ENCODE peak calls at places on chromosome 6, in eight cellular contexts. E is SK-N-SH, X is H1, P is A549, Z is transverse colon, W is esophagus muscularis mucosa, R is tibial nerve, A is upper lobe of left lung. C is an unnamed sample.
A peak's percentile ranks its signal among the peaks of the same experiment; 100 is the strongest.

GRCh38 chr6:4240148-4240547 is 104.8 kb upstream of the ECI2 start:
- DNase-seq in E (no peak), X (no peak), P (no peak), Z (no peak), W (peak; percentile 72), R (no peak), A (no peak), C (no peak)

GRCh38 chr6:55980627-55981211 is 105.3 kb upstream of the BMP5 start:
- DNase-seq in E (peak; percentile 29), X (peak; percentile 54), P (peak; percentile 4), Z (no peak), W (no peak), R (peak; percentile 65), A (no peak), C (no peak)

GRCh38 chr6:13492357-13492756 is 5.0 kb upstream of the GFOD1 start:
- DNase-seq in E (no peak), X (no peak), P (no peak), Z (no peak), W (no peak), R (no peak), A (no peak), C (no peak)

GRCh38 chr6:89986650-89987074 is 92.4 kb downstream of the GJA10 start:
- DNase-seq in E (no peak), X (no peak), P (no peak), Z (no peak), W (no peak), R (no peak), A (no peak), C (no peak)

GRCh38 chr6:134466751-134467525 is 149.0 kb upstream of the SGK1 start:
- DNase-seq in E (no peak), X (no peak), P (peak; percentile 18), Z (no peak), W (no peak), R (no peak), A (no peak), C (no peak)

GRCh38 chr6:25833136-25833535 is 1.3 kb upstream of the SLC17A1 start:
- DNase-seq in E (no peak), X (no peak), P (no peak), Z (no peak), W (no peak), R (no peak), A (no peak), C (no peak)

GRCh38 chr6:149230729-149231434 is 86.6 kb upstream of the TAB2 start:
- DNase-seq in E (no peak), X (no peak), P (no peak), Z (no peak), W (no peak), R (no peak), A (no peak), C (no peak)

GRCh38 chr6:9121551-9121950 is 686.2 kb upstream of the SLC35B3 start:
- DNase-seq in E (no peak), X (no peak), P (no peak), Z (no peak), W (no peak), R (no peak), A (no peak), C (no peak)

GRCh38 chr6:48889429-48889828 is 573.6 kb downstream of the MMUT start:
- DNase-seq in E (no peak), X (no peak), P (no peak), Z (no peak), W (no peak), R (no peak), A (no peak), C (no peak)

GRCh38 chr6:158047563-158048323 is 66.1 kb downstream of the SYNJ2 start:
- DNase-seq in E (no peak), X (no peak), P (no peak), Z (no peak), W (no peak), R (no peak), A (no peak), C (no peak)

GRCh38 chr6:56594699-56595098 is 48.0 kb downstream of the DST start:
- DNase-seq in E (no peak), X (no peak), P (no peak), Z (peak; percentile 36), W (no peak), R (no peak), A (no peak), C (no peak)

GRCh38 chr6:15948930-15949900 is 179.7 kb upstream of the MYLIP start:
- DNase-seq in E (peak; percentile 15), X (no peak), P (peak; percentile 44), Z (peak; percentile 67), W (no peak), R (no peak), A (no peak), C (no peak)

GRCh38 chr6:26286168-26286854 is 78.7 kb upstream of the BTN3A2 start:
- DNase-seq in E (peak; percentile 34), X (peak; percentile 86), P (no peak), Z (peak; percentile 83), W (peak; percentile 96), R (peak; percentile 81), A (peak; percentile 76), C (peak; percentile 82)

GRCh38 chr6:127515234-127515793 is 3.8 kb downstream of the MTCL3 start:
- DNase-seq in E (peak; percentile 75), X (peak; percentile 81), P (no peak), Z (no peak), W (no peak), R (no peak), A (no peak), C (no peak)

GRCh38 chr6:134299236-134299635 is 18.7 kb downstream of the SGK1 start:
- DNase-seq in E (no peak), X (no peak), P (no peak), Z (no peak), W (no peak), R (no peak), A (no peak), C (no peak)

GRCh38 chr6:13807691-13808090 is 6.7 kb downstream of the MCUR1 start:
- DNase-seq in E (no peak), X (no peak), P (no peak), Z (no peak), W (no peak), R (no peak), A (no peak), C (no peak)

GRCh38 chr6:44473393-44473792 is 85.9 kb downstream of the CDC5L start:
- DNase-seq in E (no peak), X (no peak), P (no peak), Z (no peak), W (no peak), R (no peak), A (no peak), C (no peak)

GRCh38 chr6:21201673-21202430 is 391.7 kb upstream of the SOX4 start:
- DNase-seq in E (peak; percentile 47), X (no peak), P (no peak), Z (no peak), W (no peak), R (no peak), A (no peak), C (no peak)

GRCh38 chr6:147142684-147143245 is 61.5 kb upstream of the STXBP5 start:
- DNase-seq in E (no peak), X (no peak), P (no peak), Z (no peak), W (no peak), R (no peak), A (no peak), C (no peak)

GRCh38 chr6:41594326-41594725 is 43.9 kb upstream of the MDFI start:
- DNase-seq in E (no peak), X (no peak), P (no peak), Z (no peak), W (no peak), R (no peak), A (no peak), C (no peak)

GRCh38 chr6:157456524-157456829 is 75.5 kb downstream of the ZDHHC14 start:
- DNase-seq in E (no peak), X (no peak), P (no peak), Z (no peak), W (no peak), R (no peak), A (no peak), C (no peak)

GRCh38 chr6:111564482-111564945 is 41.2 kb downstream of the TRAF3IP2 start:
- DNase-seq in E (no peak), X (no peak), P (no peak), Z (no peak), W (no peak), R (no peak), A (peak; percentile 15), C (no peak)

GRCh38 chr6:109349419-109349987 is 32.8 kb downstream of the CD164 start:
- DNase-seq in E (peak; percentile 43), X (peak; percentile 28), P (peak; percentile 6), Z (peak; percentile 70), W (peak; percentile 83), R (peak; percentile 25), A (no peak), C (no peak)

DNA sequence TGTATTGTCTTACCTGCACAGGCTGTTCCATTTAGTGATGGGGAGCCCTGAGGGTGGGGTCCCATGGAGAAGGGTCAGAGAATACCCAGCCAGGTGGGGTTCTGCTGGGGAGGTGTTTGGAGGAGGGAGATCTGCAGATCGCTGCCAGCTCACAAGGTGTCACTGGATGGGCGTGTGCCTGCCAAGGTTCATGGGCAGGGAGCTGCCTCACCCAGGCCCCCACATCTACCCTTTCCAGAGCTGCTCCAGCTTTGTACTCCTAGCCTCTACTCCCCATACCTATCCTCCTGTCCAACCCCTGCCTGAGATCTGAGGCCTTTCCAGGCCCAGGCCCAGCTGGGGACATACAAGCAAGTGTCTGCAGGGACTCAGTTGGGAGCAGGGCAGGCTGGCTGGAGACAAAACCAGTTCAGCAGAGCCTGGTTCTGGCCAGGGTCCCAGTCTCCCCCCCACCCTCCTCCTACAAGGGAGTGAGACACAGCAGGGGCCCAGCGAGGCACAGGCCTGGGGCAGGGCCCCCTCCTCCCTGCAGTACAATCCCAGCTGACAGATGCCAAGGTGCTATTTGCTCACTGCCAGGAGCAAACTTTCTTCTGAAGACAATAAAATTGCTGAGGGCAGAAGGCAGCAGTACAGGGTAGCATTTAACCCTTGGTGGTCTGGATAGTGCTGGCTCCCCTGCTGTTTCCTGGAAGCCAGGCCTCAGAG is 19.7 kb downstream of the SPDEF start:
- DNase-seq in E (no peak), X (no peak), P (no peak), Z (peak; percentile 67), W (no peak), R (no peak), A (peak; percentile 24), C (no peak)
- TF ChIP-seq EP300 in E (no peak), X (no peak), P (no peak), Z (no peak), W (no peak), R (no peak), A (no peak), C (no peak)

GRCh38 chr6:129475477-129476247 is 234.3 kb downstream of the ARHGAP18 start:
- DNase-seq in E (no peak), X (no peak), P (no peak), Z (no peak), W (no peak), R (no peak), A (no peak), C (no peak)
- TF ChIP-seq EP300 in E (no peak), X (no peak), P (no peak), Z (no peak), W (no peak), R (no peak), A (no peak), C (no peak)

GRCh38 chr6:83505376-83505775 is 7.0 kb upstream of the PRSS35 start:
- DNase-seq in E (no peak), X (no peak), P (no peak), Z (no peak), W (no peak), R (peak; percentile 26), A (no peak), C (no peak)
- TF ChIP-seq EP300 in E (no peak), X (no peak), P (no peak), Z (no peak), W (no peak), R (peak; percentile 50), A (no peak), C (no peak)

GRCh38 chr6:163415620-163416379 is 1.3 kb downstream of the QKI start:
- DNase-seq in E (peak; percentile 64), X (no peak), P (peak; percentile 46), Z (peak; percentile 41), W (no peak), R (peak; percentile 53), A (peak; percentile 89), C (peak; percentile 57)
- TF ChIP-seq EP300 in E (no peak), X (no peak), P (no peak), Z (no peak), W (no peak), R (peak; percentile 47), A (no peak), C (no peak)